ENCODE peak calls at places on chromosomes 7 and 10, in seven cellular contexts. X, A, G, B, E, Q and I are unnamed samples.

GRCh38 chr10:28734940-28735759 is 57.8 kb downstream of the BAMBI start:
- DNase-seq in X (no peak), A (no peak), G (no peak), B (no peak), E (no peak), Q (no peak), I (no peak)

GRCh38 chr7:75617634-75618234 is 121.0 kb downstream of the HIP1 start:
- DNase-seq in X (no peak), A (no peak), G (no peak), B (peak; percentile 93), E (no peak), Q (peak; percentile 15), I (no peak)

GRCh38 chr7:116859323-116859722 is 3.1 kb upstream of the CAPZA2 start:
- DNase-seq in X (no peak), A (no peak), G (peak; percentile 46), B (no peak), E (no peak), Q (no peak), I (no peak)

GRCh38 chr10:131891196-131891928 is 9.4 kb upstream of the PPP2R2D start:
- DNase-seq in X (no peak), A (no peak), G (no peak), B (no peak), E (no peak), Q (no peak), I (no peak)

GRCh38 chr10:89001428-89002072 is 11.0 kb downstream of the FAS start:
- DNase-seq in X (no peak), A (no peak), G (no peak), B (no peak), E (no peak), Q (no peak), I (no peak)

GRCh38 chr7:104552102-104552501 is 223.7 kb downstream of the LHFPL3 start:
- DNase-seq in X (no peak), A (peak; percentile 42), G (no peak), B (no peak), E (no peak), Q (no peak), I (no peak)

GRCh38 chr7:42084263-42084662 is 152.7 kb downstream of the GLI3 start:
- DNase-seq in X (no peak), A (no peak), G (no peak), B (no peak), E (no peak), Q (no peak), I (no peak)

GRCh38 chr7:17849504-17849903 is 90.8 kb downstream of the SNX13 start:
- DNase-seq in X (no peak), A (no peak), G (no peak), B (no peak), E (no peak), Q (no peak), I (no peak)

GRCh38 chr7:35424869-35425495 is 171.1 kb upstream of the TBX20 start:
- DNase-seq in X (peak; percentile 52), A (peak; percentile 81), G (peak; percentile 64), B (no peak), E (peak; percentile 54), Q (peak; percentile 47), I (no peak)

GRCh38 chr10:73601486-73601921 is 10.4 kb upstream of the USP54 start:
- DNase-seq in X (no peak), A (no peak), G (no peak), B (no peak), E (peak; percentile 9), Q (no peak), I (peak; percentile 13)

GRCh38 chr7:122544463-122544862 is 154.5 kb downstream of the RNF133 start:
- DNase-seq in X (no peak), A (peak; percentile 13), G (no peak), B (no peak), E (no peak), Q (no peak), I (no peak)

GRCh38 chr10:29734980-29735627 is 100.3 kb upstream of the SVIL start:
- DNase-seq in X (peak; percentile 11), A (peak; percentile 78), G (peak; percentile 27), B (peak; percentile 93), E (peak; percentile 3), Q (peak; percentile 25), I (no peak)